ENCODE peak calls at places on chromosomes 5 and 9, in ten cellular contexts. G, J, Y, A, L, W, B, I, C and S are unnamed samples.

GRCh38 chr9:87421734-87422133 is 75.9 kb upstream of the DAPK1 start:
- DNase-seq in G (no peak), J (no peak), Y (no peak), A (no peak), L (no peak), W (no peak), B (no peak), I (no peak), C (no peak), S (no peak)

GRCh38 chr9:22238809-22239684 is 207.6 kb upstream of the DMRTA1 start:
- DNase-seq in G (peak; percentile 77), J (peak; percentile 74), Y (peak; percentile 74), A (peak; percentile 33), L (no peak), W (peak; percentile 38), B (peak; percentile 71), I (no peak), C (no peak), S (no peak)

GRCh38 chr5:17805426-17805825 is 171.2 kb downstream of the TAF11L14 start:
- DNase-seq in G (no peak), J (peak; percentile 36), Y (no peak), A (peak; percentile 64), L (no peak), W (no peak), B (peak; percentile 77), I (no peak), C (no peak), S (peak; percentile 86)

GRCh38 chr9:112112519-112112918 is 62.6 kb downstream of the SUSD1 start:
- DNase-seq in G (peak; percentile 92), J (peak; percentile 80), Y (peak; percentile 65), A (peak; percentile 90), L (no peak), W (no peak), B (peak; percentile 94), I (no peak), C (no peak), S (peak; percentile 77)

GRCh38 chr5:37668524-37669047 is 171.3 kb downstream of the GDNF start:
- DNase-seq in G (peak; percentile 98), J (peak; percentile 93), Y (peak; percentile 94), A (peak; percentile 89), L (peak; percentile 82), W (no peak), B (peak; percentile 96), I (no peak), C (peak; percentile 61), S (peak; percentile 58)

GRCh38 chr5:178440163-178440545 is 150.0 kb downstream of the COL23A1 start:
- DNase-seq in G (no peak), J (no peak), Y (no peak), A (no peak), L (no peak), W (no peak), B (no peak), I (no peak), C (no peak), S (no peak)

GRCh38 chr5:76771705-76772405 is 47.0 kb upstream of the F2RL1 start:
- DNase-seq in G (peak; percentile 39), J (peak; percentile 91), Y (peak; percentile 54), A (no peak), L (no peak), W (no peak), B (no peak), I (no peak), C (no peak), S (no peak)

GRCh38 chr9:77063645-77064285 is 44.3 kb downstream of the FOXB2 start:
- DNase-seq in G (peak; percentile 70), J (peak; percentile 74), Y (no peak), A (peak; percentile 33), L (no peak), W (no peak), B (peak; percentile 82), I (no peak), C (no peak), S (peak; percentile 26)

GRCh38 chr9:93721417-93721965 is 145.1 kb downstream of the PHF2 start:
- DNase-seq in G (no peak), J (no peak), Y (no peak), A (no peak), L (no peak), W (no peak), B (no peak), I (no peak), C (no peak), S (no peak)

GRCh38 chr5:40503438-40503837 is 176.3 kb upstream of the PTGER4 start:
- DNase-seq in G (no peak), J (no peak), Y (no peak), A (no peak), L (no peak), W (no peak), B (no peak), I (no peak), C (no peak), S (no peak)

GRCh38 chr9:137804908-137805356 is 72.7 kb upstream of the CACNA1B start:
- DNase-seq in G (peak; percentile 47), J (no peak), Y (peak; percentile 6), A (peak; percentile 40), L (no peak), W (no peak), B (peak; percentile 32), I (no peak), C (peak; percentile 11), S (peak; percentile 48)

GRCh38 chr5:133792025-133792424 is 176.4 kb downstream of the C5orf15 start:
- DNase-seq in G (no peak), J (no peak), Y (no peak), A (no peak), L (no peak), W (no peak), B (no peak), I (no peak), C (no peak), S (no peak)

GRCh38 chr5:60463179-60463868 is 236.6 kb downstream of the DEPDC1B start:
- DNase-seq in G (no peak), J (peak; percentile 95), Y (peak; percentile 8), A (no peak), L (no peak), W (no peak), B (peak; percentile 17), I (no peak), C (no peak), S (no peak)

GRCh38 chr5:160844177-160844576 is 7.8 kb downstream of the ATP10B start:
- DNase-seq in G (no peak), J (no peak), Y (no peak), A (no peak), L (no peak), W (no peak), B (no peak), I (no peak), C (no peak), S (no peak)

GRCh38 chr5:172786736-172787462 is 15.9 kb upstream of the DUSP1 start:
- DNase-seq in G (no peak), J (no peak), Y (no peak), A (no peak), L (no peak), W (no peak), B (no peak), I (no peak), C (no peak), S (no peak)

GRCh38 chr5:172782169-172783039 is 11.4 kb upstream of the DUSP1 start:
- DNase-seq in G (peak; percentile 81), J (peak; percentile 93), Y (peak; percentile 34), A (no peak), L (no peak), W (no peak), B (peak; percentile 63), I (no peak), C (no peak), S (no peak)

GRCh38 chr5:172789687-172790495 is 18.9 kb upstream of the DUSP1 start:
- DNase-seq in G (peak; percentile 46), J (no peak), Y (peak; percentile 72), A (no peak), L (no peak), W (peak; percentile 40), B (no peak), I (no peak), C (peak; percentile 83), S (no peak)

GRCh38 chr5:172788771-172789686 is 18.0 kb upstream of the DUSP1 start:
- DNase-seq in G (peak; percentile 58), J (peak; percentile 53), Y (peak; percentile 62), A (no peak), L (peak; percentile 88), W (no peak), B (no peak), I (peak; percentile 37), C (peak; percentile 89), S (no peak)

GRCh38 chr5:172785429-172786088 is 14.6 kb upstream of the DUSP1 start:
- DNase-seq in G (no peak), J (no peak), Y (no peak), A (no peak), L (no peak), W (no peak), B (no peak), I (no peak), C (no peak), S (no peak)
- H3K27ac ChIP-seq in G (no peak overlapping the region), J (peak overlapping the region; percentile 85), Y (no peak overlapping the region), A (no peak overlapping the region), L (no peak overlapping the region), W (no peak overlapping the region), B (no peak overlapping the region), I (no peak overlapping the region), C (no peak overlapping the region), S (no peak overlapping the region)

GRCh38 chr5:10485142-10485795 is 43.6 kb downstream of the ROPN1L start:
- DNase-seq in G (no peak), J (peak; percentile 70), Y (peak; percentile 96), A (no peak), L (no peak), W (no peak), B (no peak), I (peak; percentile 65), C (no peak), S (no peak)
- H3K27ac ChIP-seq in G (no peak overlapping the region), J (no peak overlapping the region), Y (peak overlapping the region; percentile 11), A (no peak overlapping the region), L (no peak overlapping the region), W (no peak overlapping the region), B (no peak overlapping the region), I (peak overlapping the region; percentile 80), C (no peak overlapping the region), S (no peak overlapping the region)

DNA sequence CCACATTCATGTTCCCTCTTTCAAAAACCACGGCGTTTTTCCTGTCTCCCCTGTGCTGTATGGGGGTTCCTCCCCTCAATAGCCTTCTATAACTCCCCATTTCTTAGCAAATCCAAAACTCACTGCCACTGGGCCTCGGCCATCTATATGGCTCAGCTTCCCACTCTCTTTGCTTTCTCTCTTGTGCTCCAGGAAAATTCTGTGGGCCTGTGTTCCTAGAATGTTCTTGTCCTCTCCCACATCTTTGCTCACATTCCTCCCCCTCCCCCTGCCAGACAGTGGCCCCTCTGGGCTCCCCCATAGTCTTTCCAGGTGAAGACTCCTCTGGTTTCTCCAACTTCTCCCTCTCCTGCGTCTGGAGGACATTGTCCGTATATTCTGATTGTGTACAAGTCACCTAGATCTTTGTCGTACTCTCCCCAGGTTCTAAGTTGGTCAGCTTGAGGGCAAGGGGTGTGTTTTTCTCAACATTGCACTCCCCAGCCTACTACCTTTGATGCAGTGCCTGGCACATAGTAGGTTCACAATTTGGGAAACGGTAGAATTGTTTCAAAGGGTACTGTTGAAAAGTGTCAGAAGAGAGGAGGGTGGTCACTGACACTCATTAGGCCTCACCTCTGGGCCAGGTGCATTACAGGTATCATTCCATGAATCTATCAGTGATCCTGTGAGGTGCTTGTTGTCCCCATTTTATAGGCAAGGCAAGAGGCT is 3.7 kb upstream of the DUSP1 start:
- DNase-seq in G (no peak), J (no peak), Y (no peak), A (no peak), L (no peak), W (no peak), B (no peak), I (no peak), C (no peak), S (no peak)
- H3K27ac ChIP-seq in G (peak overlapping the region; percentile 100), J (peak overlapping the region; percentile 97), Y (peak overlapping the region; percentile 100), A (peak overlapping the region; percentile 100), L (peak overlapping the region; percentile 100), W (no peak overlapping the region), B (peak overlapping the region; percentile 58), I (peak overlapping the region; percentile 98), C (no peak overlapping the region), S (no peak overlapping the region)

GRCh38 chr5:38714240-38714639 is 131.6 kb upstream of the OSMR start:
- DNase-seq in G (no peak), J (no peak), Y (no peak), A (no peak), L (no peak), W (no peak), B (no peak), I (no peak), C (no peak), S (no peak)
- H3K27ac ChIP-seq in G (no peak overlapping the region), J (no peak overlapping the region), Y (no peak overlapping the region), A (no peak overlapping the region), L (no peak overlapping the region), W (no peak overlapping the region), B (no peak overlapping the region), I (peak overlapping the region; percentile 66), C (no peak overlapping the region), S (no peak overlapping the region)